ENCODE peak calls at places on chromosomes 3 and 15, in seven cellular contexts. G is activated CD4-positive, CD25-positive, alpha-beta regulatory T cell treated with anti-CD3 and anti-CD28 coated beads, Interleukin-2, amount 50 U/mL, for 16 hours; K is HEK293T; F is EL; T is GM18507; Q is endothelial cell; P is KBM-7. Z is an unnamed sample.
A peak's percentile ranks its signal among the peaks of the same experiment; 100 is the strongest.

GRCh38 chr3:105827959-105828358 is 40.9 kb downstream of the CBLB start:
- DNase-seq in G (no peak), K (peak; percentile 40), F (peak; percentile 90), T (no peak), Q (peak; percentile 22), P (peak; percentile 24), Z (no peak)

GRCh38 chr15:36978625-36979024 is 121.7 kb downstream of the MEIS2 start:
- DNase-seq in G (no peak), K (no peak), F (no peak), T (no peak), Q (no peak), P (no peak), Z (no peak)

GRCh38 chr15:96610757-96611156 is 280.3 kb downstream of the NR2F2 start:
- DNase-seq in G (no peak), K (no peak), F (no peak), T (no peak), Q (no peak), P (no peak), Z (no peak)

GRCh38 chr3:137062250-137062649 is 104.5 kb downstream of the IL20RB start:
- DNase-seq in G (no peak), K (no peak), F (no peak), T (no peak), Q (no peak), P (no peak), Z (no peak)

GRCh38 chr3:169173231-169173630 is 490.3 kb downstream of the MECOM start:
- DNase-seq in G (no peak), K (no peak), F (no peak), T (no peak), Q (no peak), P (no peak), Z (no peak)

GRCh38 chr3:179716226-179716625 is 63.4 kb downstream of the USP13 start:
- DNase-seq in G (no peak), K (no peak), F (no peak), T (no peak), Q (no peak), P (no peak), Z (no peak)

GRCh38 chr15:36334059-36334458 is 245.4 kb upstream of the CDIN1 start:
- DNase-seq in G (no peak), K (peak; percentile 13), F (peak; percentile 72), T (no peak), Q (no peak), P (no peak), Z (no peak)

GRCh38 chr15:76057332-76058000 is 2.3 kb upstream of the TMEM266 start:
- DNase-seq in G (no peak), K (peak; percentile 31), F (peak; percentile 33), T (no peak), Q (peak; percentile 40), P (peak; percentile 91), Z (no peak)

GRCh38 chr3:186883686-186884058 is 41.2 kb downstream of the ADIPOQ start:
- DNase-seq in G (no peak), K (no peak), F (no peak), T (no peak), Q (no peak), P (no peak), Z (no peak)

GRCh38 chr3:11530153-11530721 is 113.5 kb downstream of the VGLL4 start:
- DNase-seq in G (no peak), K (no peak), F (peak; percentile 93), T (no peak), Q (no peak), P (no peak), Z (no peak)

GRCh38 chr3:193816656-193817311 is 223.8 kb downstream of the OPA1 start:
- DNase-seq in G (no peak), K (peak; percentile 10), F (peak; percentile 2), T (no peak), Q (peak; percentile 60), P (no peak), Z (no peak)

GRCh38 chr3:151501905-151502615 is 41.2 kb upstream of the IGSF10 start:
- DNase-seq in G (no peak), K (no peak), F (no peak), T (no peak), Q (no peak), P (no peak), Z (no peak)

GRCh38 chr3:67458406-67458805 is 196.0 kb downstream of the SUCLG2 start:
- DNase-seq in G (no peak), K (no peak), F (peak; percentile 34), T (no peak), Q (no peak), P (no peak), Z (no peak)

GRCh38 chr15:59522988-59523461 is 85.0 kb downstream of the FAM81A start:
- DNase-seq in G (no peak), K (no peak), F (no peak), T (no peak), Q (no peak), P (no peak), Z (no peak)